ENCODE peak calls at places on chromosome 6, in eight cellular contexts. M is aorta; X is activated CD8-positive, alpha-beta memory T cell treated with anti-CD3 and anti-CD28 coated beads for 48 hours; G is stimulated activated CD8-positive, alpha-beta memory T cell treated with anti-CD3 and anti-CD28 coated beads, Interleukin-2, amount 100 ng/mL, for 48 hours; W is left ventricle myocardium superior; S is effector memory CD4-positive, alpha-beta T cell; V is EL; B is ELR. H is an unnamed sample.

GRCh38 chr6:75098709-75099108 is 107.1 kb downstream of the COL12A1 start:
- DNase-seq in W (peak), G (no peak), V (peak), M (no peak), S (no peak), B (peak), X (no peak), H (no peak)

GRCh38 chr6:11785953-11786579 is 7.5 kb upstream of the ADTRP start:
- DNase-seq in S (no peak), W (no peak), X (no peak), G (no peak), M (no peak), B (no peak), V (no peak), H (no peak)

GRCh38 chr6:154404791-154405400 is 48.3 kb upstream of the IPCEF1 start:
- DNase-seq in G (no peak), M (no peak), V (peak), S (no peak), B (peak), X (no peak), W (no peak), H (no peak)

GRCh38 chr6:81999270-81999669 is 246.8 kb upstream of the TENT5A start:
- DNase-seq in M (no peak), W (no peak), S (no peak), X (no peak), V (peak), B (peak), G (no peak), H (no peak)

GRCh38 chr6:43254138-43254817 is 11.0 kb downstream of the TTBK1 start:
- DNase-seq in X (no peak), M (no peak), W (no peak), V (peak), S (no peak), G (no peak), B (no peak), H (no peak)

GRCh38 chr6:7107578-7108195 is at the start of gene RREB1:
- DNase-seq in X (peak), V (peak), W (peak), B (peak), S (peak), M (peak), G (no peak), H (peak)

GRCh38 chr6:4774715-4775590 is 1.3 kb upstream of the CDYL start:
- DNase-seq in M (no peak), S (peak), X (peak), G (no peak), V (peak), B (no peak), W (no peak), H (peak)

GRCh38 chr6:135181333-135182119 is 418 bp downstream of the MYB start:
- DNase-seq in W (no peak), M (no peak), B (peak), S (no peak), V (peak), X (no peak), G (no peak), H (peak)

GRCh38 chr6:33427585-33428218 is 7.8 kb downstream of the SYNGAP1 start:
- DNase-seq in V (peak), M (peak), B (peak), W (peak), G (peak), X (no peak), S (peak), H (no peak)

GRCh38 chr6:101344885-101345284 is 48.6 kb upstream of the GRIK2 start:
- DNase-seq in V (no peak), M (no peak), B (no peak), S (no peak), G (no peak), X (no peak), W (no peak), H (no peak)

H was measured in suprapubic skin.